ENCODE peak calls at places on chromosomes 12 and 14, in four cellular contexts. I is GM12878, X is K562, O is HL-60. J is an unnamed sample.

GRCh38 chr12:62679569-62679968 is 212.9 kb downstream of the MON2 start:
- DNase-seq in I (no peak), X (no peak), O (no peak), J (no peak)

GRCh38 chr12:1419849-1420371 is 174.5 kb downstream of the FBXL14 start:
- DNase-seq in I (no peak), X (no peak), O (no peak), J (no peak)

GRCh38 chr12:76247992-76248391 is 100.2 kb downstream of the BBS10 start:
- DNase-seq in I (no peak), X (no peak), O (no peak), J (no peak)

GRCh38 chr12:57377103-57377840 is 53.6 kb downstream of the R3HDM2 start:
- DNase-seq in I (no peak), X (peak), O (no peak), J (no peak)

GRCh38 chr12:110135012-110135411 is 10.9 kb downstream of the IFT81 start:
- DNase-seq in I (no peak), X (peak), O (no peak), J (no peak)

GRCh38 chr14:93951798-93952540 is 24.4 kb downstream of the ASB2 start:
- DNase-seq in I (no peak), X (no peak), O (no peak), J (no peak)

GRCh38 chr14:26593377-26593776 is 4.5 kb downstream of the NOVA1 start:
- DNase-seq in I (no peak), X (no peak), O (no peak), J (no peak)

GRCh38 chr12:75665216-75665615 is 153.8 kb upstream of the KRR1 start:
- DNase-seq in I (no peak), X (no peak), O (no peak), J (no peak)

GRCh38 chr14:63045612-63046320 is 508 bp upstream of the KCNH5 start:
- DNase-seq in I (no peak), X (peak), O (no peak), J (no peak)

GRCh38 chr12:54975875-54976274 is 8.7 kb downstream of the TESPA1 start:
- DNase-seq in I (no peak), X (peak), O (no peak), J (no peak)

GRCh38 chr12:14373202-14373601 is 7.7 kb downstream of the ATF7IP start:
- DNase-seq in I (no peak), X (no peak), O (no peak), J (no peak)

GRCh38 chr12:94150483-94151225 is 2.3 kb downstream of the PLXNC1 start:
- DNase-seq in I (no peak), X (no peak), O (peak), J (no peak)

GRCh38 chr14:68268197-68268596 is 448.6 kb downstream of the RAD51B start:
- DNase-seq in I (peak), X (no peak), O (no peak), J (no peak)

GRCh38 chr14:74562515-74563232 is 49.4 kb downstream of the LTBP2 start:
- DNase-seq in I (no peak), X (no peak), O (no peak), J (no peak)

GRCh38 chr14:76352639-76353281 is 23.2 kb upstream of the ESRRB start:
- DNase-seq in I (peak), X (no peak), O (peak), J (peak)

GRCh38 chr12:12561305-12562015 is 1.2 kb downstream of the DUSP16 start:
- DNase-seq in I (no peak), X (peak), O (peak), J (no peak)

GRCh38 chr14:97760050-97760449 is 962.9 kb downstream of the VRK1 start:
- DNase-seq in I (no peak), X (no peak), O (no peak), J (no peak)

GRCh38 chr14:57760891-57761290 is 105.0 kb downstream of the SLC35F4 start:
- DNase-seq in I (no peak), X (no peak), O (no peak), J (no peak)

GRCh38 chr14:22339277-22339676 is 249.7 kb downstream of the DAD1 start:
- DNase-seq in I (no peak), X (peak), O (no peak), J (no peak)

GRCh38 chr14:106547735-106548550 is 1021.6 kb downstream of the TMEM121 start:
- DNase-seq in I (no peak), X (no peak), O (no peak), J (no peak)

GRCh38 chr14:103118663-103119404 is 4.4 kb upstream of the TNFAIP2 start:
- DNase-seq in I (no peak), X (peak), O (peak), J (no peak)

GRCh38 chr12:126572170-126572569 is 1506.9 kb downstream of the AACS start:
- DNase-seq in I (no peak), X (no peak), O (no peak), J (no peak)

GRCh38 chr12:25186788-25187397 is 8.1 kb downstream of the DNAI7 start:
- DNase-seq in I (peak), X (no peak), O (no peak), J (no peak)

GRCh38 chr12:110933326-110933974 is 13.1 kb upstream of the MYL2 start:
- DNase-seq in I (no peak), X (no peak), O (no peak), J (no peak)

GRCh38 chr12:22275847-22276246 is 58.7 kb downstream of the ST8SIA1 start:
- DNase-seq in I (no peak), X (no peak), O (no peak), J (no peak)

GRCh38 chr12:70837026-70837425 is 83.5 kb downstream of the PTPRR start:
- DNase-seq in I (no peak), X (no peak), O (no peak), J (no peak)

GRCh38 chr12:104521731-104522130 is 65.0 kb downstream of the CHST11 start:
- DNase-seq in I (no peak), X (no peak), O (no peak), J (no peak)

GRCh38 chr14:105400016-105400415 is 1.7 kb downstream of the TEX22 start:
- DNase-seq in I (no peak), X (no peak), O (no peak), J (no peak)

GRCh38 chr12:80679346-80680131 is 27.9 kb upstream of the MYF6 start:
- DNase-seq in I (no peak), X (no peak), O (no peak), J (no peak)

GRCh38 chr12:22034709-22035506 is 11.1 kb upstream of the CMAS start:
- DNase-seq in I (no peak), X (no peak), O (peak), J (no peak)

GRCh38 chr12:92535961-92536360 is 166.8 kb upstream of the PLEKHG7 start:
- DNase-seq in I (no peak), X (no peak), O (no peak), J (no peak)

GRCh38 chr14:100201701-100202100 is 37.2 kb upstream of the YY1 start:
- DNase-seq in I (no peak), X (no peak), O (no peak), J (no peak)

GRCh38 chr12:14249368-14249767 is 116.1 kb upstream of the ATF7IP start:
- DNase-seq in I (no peak), X (no peak), O (no peak), J (no peak)

GRCh38 chr14:35032562-35032961 is 13.5 kb upstream of the FAM177A1 start:
- DNase-seq in I (no peak), X (no peak), O (no peak), J (no peak)
- TF ChIP-seq POLR2AphosphoS5 in I (no peak), X (no peak), O (no peak), J (no peak)

GRCh38 chr14:50319721-50320120 is 7.6 kb downstream of the DMAC2L start:
- DNase-seq in I (no peak), X (no peak), O (no peak), J (no peak)
- TF ChIP-seq SPI1 in I (no peak), X (no peak), O (no peak), J (no peak)

DNA sequence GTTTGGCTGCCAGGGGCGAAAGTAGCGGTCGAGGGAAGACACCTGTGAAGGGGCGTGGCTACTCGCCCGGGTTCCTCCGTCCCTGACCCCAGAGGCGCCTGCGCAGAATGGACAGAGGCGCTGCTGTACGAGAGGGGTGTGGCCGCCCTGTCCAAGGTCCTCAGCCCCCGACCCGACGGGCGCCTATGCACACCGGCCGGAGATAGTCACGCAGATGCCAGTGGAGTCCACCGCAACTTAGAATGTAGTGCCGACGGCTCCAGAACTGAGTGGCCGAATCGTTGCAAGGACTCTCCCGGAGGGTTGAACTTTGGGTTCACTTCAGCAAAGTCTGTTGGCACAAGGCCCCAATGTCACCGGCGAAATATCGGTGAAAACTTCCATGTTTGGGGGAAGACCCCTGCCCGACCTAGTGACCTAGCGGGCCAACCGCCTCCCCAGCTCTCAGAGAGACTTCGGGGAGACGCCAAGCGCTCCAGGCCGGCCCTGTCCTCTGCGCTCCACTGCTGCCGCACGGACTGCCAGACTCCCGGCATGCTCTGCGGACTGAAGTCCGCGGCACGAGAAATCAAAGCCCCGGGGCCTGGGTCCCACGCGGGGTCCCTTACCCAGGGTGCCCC is 539 bp upstream of the RNU6-7 start:
- DNase-seq in I (no peak), X (peak), O (peak), J (peak)
- TF ChIP-seq POLR2AphosphoS5 in I (no peak), X (no peak), O (no peak), J (no peak)

DNA sequence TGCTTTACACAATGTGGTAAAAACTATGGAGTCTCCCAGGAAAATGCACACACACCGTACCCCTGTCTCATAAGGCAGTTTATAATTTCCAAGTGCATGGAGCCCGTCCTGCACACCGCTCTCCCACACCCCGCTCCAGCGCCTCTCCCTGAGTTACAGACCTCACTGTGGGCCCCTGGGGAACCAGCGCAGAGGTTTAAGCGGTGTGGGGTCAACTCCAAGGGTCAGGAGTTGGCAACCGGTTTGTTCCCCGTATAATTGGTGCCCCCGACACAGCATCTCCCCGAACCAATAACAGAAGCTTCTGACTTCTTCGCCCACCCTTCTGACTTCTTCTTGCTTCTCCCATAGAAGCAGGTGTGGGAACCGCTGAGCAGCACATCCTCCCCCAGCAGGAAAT is 58.4 kb upstream of the DDX11 start:
- DNase-seq in I (no peak), X (no peak), O (no peak), J (no peak)
- TF ChIP-seq SPI1 in I (no peak), X (no peak), O (no peak), J (no peak)

J was measured in GM12891.